ENCODE peak calls at places on chromosomes 4 and X, in six cellular contexts. One of them, this sample, is unnamed. For H3K9me3, the result is how much of the 10 kb centered on the place peaks cover.

GRCh38 chr4:66959207-66959606 is 586.1 kb downstream of the CENPC start:
- DNase-seq in endothelial cell of umbilical vein: no peak
- DNase-seq in upper lobe of left lung: no peak
- DNase-seq in mammary epithelial cell: no peak
- DNase-seq in hepatocyte: no peak
- DNase-seq in psoas muscle: no peak
- DNase-seq in this sample: no peak

GRCh38 chrX:49166914-49167739 is 4.6 kb downstream of the MAGIX start:
- DNase-seq in endothelial cell of umbilical vein: peak
- DNase-seq in upper lobe of left lung: peak
- DNase-seq in mammary epithelial cell: peak
- DNase-seq in hepatocyte: peak
- DNase-seq in psoas muscle: peak
- DNase-seq in this sample: peak

GRCh38 chr4:148778980-148779675 is 336.9 kb upstream of the NR3C2 start:
- DNase-seq in endothelial cell of umbilical vein: no peak
- DNase-seq in upper lobe of left lung: no peak
- DNase-seq in mammary epithelial cell: peak
- DNase-seq in hepatocyte: no peak
- DNase-seq in psoas muscle: no peak
- DNase-seq in this sample: no peak

GRCh38 chr4:7384003-7384928 is 50.5 kb downstream of the PSAPL1 start:
- DNase-seq in endothelial cell of umbilical vein: no peak
- DNase-seq in upper lobe of left lung: peak
- DNase-seq in mammary epithelial cell: no peak
- DNase-seq in hepatocyte: no peak
- DNase-seq in psoas muscle: no peak
- DNase-seq in this sample: no peak

GRCh38 chr4:146591986-146592385 is 46.7 kb upstream of the POU4F2 start:
- DNase-seq in endothelial cell of umbilical vein: no peak
- DNase-seq in upper lobe of left lung: no peak
- DNase-seq in mammary epithelial cell: no peak
- DNase-seq in hepatocyte: no peak
- DNase-seq in psoas muscle: no peak
- DNase-seq in this sample: no peak

GRCh38 chr4:4200624-4201023 is 26.1 kb downstream of the OTOP1 start:
- DNase-seq in endothelial cell of umbilical vein: no peak
- DNase-seq in upper lobe of left lung: no peak
- DNase-seq in mammary epithelial cell: no peak
- DNase-seq in hepatocyte: no peak
- DNase-seq in psoas muscle: no peak
- DNase-seq in this sample: no peak

GRCh38 chr4:182928061-182928460 is 10.9 kb upstream of the DCTD start:
- DNase-seq in endothelial cell of umbilical vein: no peak
- DNase-seq in upper lobe of left lung: no peak
- DNase-seq in mammary epithelial cell: no peak
- DNase-seq in hepatocyte: no peak
- DNase-seq in psoas muscle: no peak
- DNase-seq in this sample: no peak

GRCh38 chrX:40683245-40683644 is 35.9 kb upstream of the CXorf38 start:
- DNase-seq in endothelial cell of umbilical vein: no peak
- DNase-seq in upper lobe of left lung: no peak
- DNase-seq in mammary epithelial cell: no peak
- DNase-seq in hepatocyte: no peak
- DNase-seq in psoas muscle: no peak
- DNase-seq in this sample: no peak

GRCh38 chr4:70640192-70640591 is 11.6 kb downstream of the ENAM start:
- DNase-seq in endothelial cell of umbilical vein: no peak
- DNase-seq in upper lobe of left lung: no peak
- DNase-seq in mammary epithelial cell: no peak
- DNase-seq in hepatocyte: no peak
- DNase-seq in psoas muscle: no peak
- DNase-seq in this sample: no peak

GRCh38 chr4:67934628-67935027 is 28.7 kb downstream of the TMPRSS11A start:
- DNase-seq in endothelial cell of umbilical vein: peak
- DNase-seq in upper lobe of left lung: no peak
- DNase-seq in mammary epithelial cell: peak
- DNase-seq in hepatocyte: no peak
- DNase-seq in psoas muscle: no peak
- DNase-seq in this sample: no peak

GRCh38 chrX:701673-702072 is 71.1 kb downstream of the SHOX start:
- DNase-seq in endothelial cell of umbilical vein: no peak
- DNase-seq in upper lobe of left lung: no peak
- DNase-seq in mammary epithelial cell: no peak
- DNase-seq in hepatocyte: no peak
- DNase-seq in psoas muscle: no peak
- DNase-seq in this sample: no peak
- H3K9me3 ChIP-seq in endothelial cell of umbilical vein: under half
- H3K9me3 ChIP-seq in upper lobe of left lung: under half
- H3K9me3 ChIP-seq in mammary epithelial cell: under half
- H3K9me3 ChIP-seq in hepatocyte: under half
- H3K9me3 ChIP-seq in psoas muscle: under half
- H3K9me3 ChIP-seq in this sample: under half

GRCh38 chr4:130703211-130703920 is 1607.4 kb downstream of the C4orf33 start:
- DNase-seq in endothelial cell of umbilical vein: no peak
- DNase-seq in upper lobe of left lung: no peak
- DNase-seq in mammary epithelial cell: peak
- DNase-seq in hepatocyte: no peak
- DNase-seq in psoas muscle: no peak
- DNase-seq in this sample: no peak
- H3K9me3 ChIP-seq in endothelial cell of umbilical vein: under half
- H3K9me3 ChIP-seq in upper lobe of left lung: under half
- H3K9me3 ChIP-seq in mammary epithelial cell: under half
- H3K9me3 ChIP-seq in hepatocyte: under half
- H3K9me3 ChIP-seq in psoas muscle: under half
- H3K9me3 ChIP-seq in this sample: under half

GRCh38 chr4:147233-147632 is 22.9 kb downstream of the ZNF718 start:
- DNase-seq in endothelial cell of umbilical vein: no peak
- DNase-seq in upper lobe of left lung: no peak
- DNase-seq in mammary epithelial cell: no peak
- DNase-seq in hepatocyte: no peak
- DNase-seq in psoas muscle: no peak
- DNase-seq in this sample: no peak

DNA sequence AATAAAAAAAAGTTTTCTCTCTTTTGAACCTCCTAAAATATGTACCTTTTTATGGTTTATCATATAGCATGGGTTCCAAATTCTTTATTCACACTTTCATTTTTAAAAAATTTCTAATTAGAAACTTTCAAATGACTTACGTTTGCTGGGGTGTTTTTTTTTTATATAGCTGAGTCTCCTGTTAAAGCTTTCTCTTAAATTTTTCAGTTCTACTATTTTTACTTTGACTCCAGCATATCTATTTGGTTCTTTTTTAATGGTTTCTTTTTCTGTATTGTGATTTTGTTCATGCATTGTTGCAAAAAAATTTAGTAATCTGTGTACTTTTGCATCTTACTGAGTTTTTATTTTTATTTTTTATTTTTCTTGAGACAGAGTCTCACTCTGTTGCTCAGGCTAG is 22.3 kb downstream of the ZNF718 start:
- DNase-seq in endothelial cell of umbilical vein: no peak
- DNase-seq in upper lobe of left lung: no peak
- DNase-seq in mammary epithelial cell: no peak
- DNase-seq in hepatocyte: no peak
- DNase-seq in psoas muscle: no peak
- DNase-seq in this sample: no peak
- H3K9me3 ChIP-seq in endothelial cell of umbilical vein: under half
- H3K9me3 ChIP-seq in upper lobe of left lung: half or more
- H3K9me3 ChIP-seq in mammary epithelial cell: under half
- H3K9me3 ChIP-seq in hepatocyte: half or more
- H3K9me3 ChIP-seq in psoas muscle: half or more
- H3K9me3 ChIP-seq in this sample: under half

GRCh38 chrX:149691794-149692193 is 20.1 kb upstream of the MAGEA11 start:
- DNase-seq in endothelial cell of umbilical vein: no peak
- DNase-seq in upper lobe of left lung: no peak
- DNase-seq in mammary epithelial cell: no peak
- DNase-seq in hepatocyte: no peak
- DNase-seq in psoas muscle: no peak
- DNase-seq in this sample: no peak
- H3K9me3 ChIP-seq in endothelial cell of umbilical vein: under half
- H3K9me3 ChIP-seq in upper lobe of left lung: under half
- H3K9me3 ChIP-seq in mammary epithelial cell: under half
- H3K9me3 ChIP-seq in hepatocyte: under half
- H3K9me3 ChIP-seq in psoas muscle: under half
- H3K9me3 ChIP-seq in this sample: under half

This sample was measured in T-helper 17 cell.